ENCODE peak calls at places on chromosomes 16 and 17, in ten cellular contexts. One of them, this sample, is unnamed.

GRCh38 chr16:89923640-89924297 is 627 bp downstream of the TUBB3 start:
- ATAC-seq in B cell: no peak
- ATAC-seq in pancreas: no peak
- ATAC-seq in sciatic nerve: no peak
- ATAC-seq in stimulated activated naive CD8-positive, alpha-beta T cell treated with anti-CD3 and anti-CD28 coated beads, Interleukin-15, Interleukin-2, amounts not matched to agents 100 U/mL and 50 U/mL, for 24 hours: no peak
- ATAC-seq in heart left ventricle: no peak
- ATAC-seq in stimulated activated memory B cell treated with anti-CD40 and anti-IgM and Interleukin-4, amounts not matched to agents 10 μg/mL and 1 μg/mL and 100 μg/mL, for 72 hours: no peak
- ATAC-seq in activated naive CD4-positive, alpha-beta T cell treated with anti-CD3 and anti-CD28 coated beads, Interleukin-2, amount 50 U/mL, for 72 hours: no peak
- ATAC-seq in naive thymus-derived CD8-positive, alpha-beta T cell: no peak
- ATAC-seq in SK-N-SH treated with all-trans-retinoic acid at 6 μM for 48 hours: no peak
- ATAC-seq in this sample: no peak

GRCh38 chr17:65742433-65743312 is 181.2 kb upstream of the AXIN2 start:
- ATAC-seq in B cell: no peak
- ATAC-seq in pancreas: no peak
- ATAC-seq in sciatic nerve: peak
- ATAC-seq in stimulated activated naive CD8-positive, alpha-beta T cell treated with anti-CD3 and anti-CD28 coated beads, Interleukin-15, Interleukin-2, amounts not matched to agents 100 U/mL and 50 U/mL, for 24 hours: no peak
- ATAC-seq in heart left ventricle: peak
- ATAC-seq in stimulated activated memory B cell treated with anti-CD40 and anti-IgM and Interleukin-4, amounts not matched to agents 10 μg/mL and 1 μg/mL and 100 μg/mL, for 72 hours: no peak
- ATAC-seq in activated naive CD4-positive, alpha-beta T cell treated with anti-CD3 and anti-CD28 coated beads, Interleukin-2, amount 50 U/mL, for 72 hours: peak
- ATAC-seq in naive thymus-derived CD8-positive, alpha-beta T cell: peak
- ATAC-seq in SK-N-SH treated with all-trans-retinoic acid at 6 μM for 48 hours: peak
- ATAC-seq in this sample: no peak

GRCh38 chr16:50308237-50308965 is 42.0 kb downstream of the ADCY7 start:
- ATAC-seq in B cell: no peak
- ATAC-seq in pancreas: no peak
- ATAC-seq in sciatic nerve: no peak
- ATAC-seq in stimulated activated naive CD8-positive, alpha-beta T cell treated with anti-CD3 and anti-CD28 coated beads, Interleukin-15, Interleukin-2, amounts not matched to agents 100 U/mL and 50 U/mL, for 24 hours: no peak
- ATAC-seq in heart left ventricle: no peak
- ATAC-seq in stimulated activated memory B cell treated with anti-CD40 and anti-IgM and Interleukin-4, amounts not matched to agents 10 μg/mL and 1 μg/mL and 100 μg/mL, for 72 hours: no peak
- ATAC-seq in activated naive CD4-positive, alpha-beta T cell treated with anti-CD3 and anti-CD28 coated beads, Interleukin-2, amount 50 U/mL, for 72 hours: no peak
- ATAC-seq in naive thymus-derived CD8-positive, alpha-beta T cell: no peak
- ATAC-seq in SK-N-SH treated with all-trans-retinoic acid at 6 μM for 48 hours: no peak
- ATAC-seq in this sample: no peak

GRCh38 chr16:77686385-77686784 is 35.9 kb upstream of the NUDT7 start:
- ATAC-seq in B cell: no peak
- ATAC-seq in pancreas: no peak
- ATAC-seq in sciatic nerve: no peak
- ATAC-seq in stimulated activated naive CD8-positive, alpha-beta T cell treated with anti-CD3 and anti-CD28 coated beads, Interleukin-15, Interleukin-2, amounts not matched to agents 100 U/mL and 50 U/mL, for 24 hours: no peak
- ATAC-seq in heart left ventricle: no peak
- ATAC-seq in stimulated activated memory B cell treated with anti-CD40 and anti-IgM and Interleukin-4, amounts not matched to agents 10 μg/mL and 1 μg/mL and 100 μg/mL, for 72 hours: no peak
- ATAC-seq in activated naive CD4-positive, alpha-beta T cell treated with anti-CD3 and anti-CD28 coated beads, Interleukin-2, amount 50 U/mL, for 72 hours: no peak
- ATAC-seq in naive thymus-derived CD8-positive, alpha-beta T cell: no peak
- ATAC-seq in SK-N-SH treated with all-trans-retinoic acid at 6 μM for 48 hours: no peak
- ATAC-seq in this sample: no peak

GRCh38 chr17:66650490-66650877 is 184.4 kb upstream of the CACNG5 start:
- ATAC-seq in B cell: no peak
- ATAC-seq in pancreas: no peak
- ATAC-seq in sciatic nerve: no peak
- ATAC-seq in stimulated activated naive CD8-positive, alpha-beta T cell treated with anti-CD3 and anti-CD28 coated beads, Interleukin-15, Interleukin-2, amounts not matched to agents 100 U/mL and 50 U/mL, for 24 hours: no peak
- ATAC-seq in heart left ventricle: no peak
- ATAC-seq in stimulated activated memory B cell treated with anti-CD40 and anti-IgM and Interleukin-4, amounts not matched to agents 10 μg/mL and 1 μg/mL and 100 μg/mL, for 72 hours: no peak
- ATAC-seq in activated naive CD4-positive, alpha-beta T cell treated with anti-CD3 and anti-CD28 coated beads, Interleukin-2, amount 50 U/mL, for 72 hours: no peak
- ATAC-seq in naive thymus-derived CD8-positive, alpha-beta T cell: no peak
- ATAC-seq in SK-N-SH treated with all-trans-retinoic acid at 6 μM for 48 hours: no peak
- ATAC-seq in this sample: no peak

GRCh38 chr17:48747445-48748363 is 19.2 kb upstream of the HOXB13 start:
- ATAC-seq in B cell: no peak
- ATAC-seq in pancreas: no peak
- ATAC-seq in sciatic nerve: no peak
- ATAC-seq in stimulated activated naive CD8-positive, alpha-beta T cell treated with anti-CD3 and anti-CD28 coated beads, Interleukin-15, Interleukin-2, amounts not matched to agents 100 U/mL and 50 U/mL, for 24 hours: no peak
- ATAC-seq in heart left ventricle: no peak
- ATAC-seq in stimulated activated memory B cell treated with anti-CD40 and anti-IgM and Interleukin-4, amounts not matched to agents 10 μg/mL and 1 μg/mL and 100 μg/mL, for 72 hours: no peak
- ATAC-seq in activated naive CD4-positive, alpha-beta T cell treated with anti-CD3 and anti-CD28 coated beads, Interleukin-2, amount 50 U/mL, for 72 hours: no peak
- ATAC-seq in naive thymus-derived CD8-positive, alpha-beta T cell: no peak
- ATAC-seq in SK-N-SH treated with all-trans-retinoic acid at 6 μM for 48 hours: no peak
- ATAC-seq in this sample: no peak

GRCh38 chr16:80684136-80684765 is 120.1 kb downstream of the CDYL2 start:
- ATAC-seq in B cell: no peak
- ATAC-seq in pancreas: no peak
- ATAC-seq in sciatic nerve: no peak
- ATAC-seq in stimulated activated naive CD8-positive, alpha-beta T cell treated with anti-CD3 and anti-CD28 coated beads, Interleukin-15, Interleukin-2, amounts not matched to agents 100 U/mL and 50 U/mL, for 24 hours: no peak
- ATAC-seq in heart left ventricle: no peak
- ATAC-seq in stimulated activated memory B cell treated with anti-CD40 and anti-IgM and Interleukin-4, amounts not matched to agents 10 μg/mL and 1 μg/mL and 100 μg/mL, for 72 hours: no peak
- ATAC-seq in activated naive CD4-positive, alpha-beta T cell treated with anti-CD3 and anti-CD28 coated beads, Interleukin-2, amount 50 U/mL, for 72 hours: no peak
- ATAC-seq in naive thymus-derived CD8-positive, alpha-beta T cell: no peak
- ATAC-seq in SK-N-SH treated with all-trans-retinoic acid at 6 μM for 48 hours: no peak
- ATAC-seq in this sample: no peak

GRCh38 chr16:2191446-2191706 is 5.0 kb downstream of the CASKIN1 start:
- ATAC-seq in B cell: no peak
- ATAC-seq in pancreas: no peak
- ATAC-seq in sciatic nerve: no peak
- ATAC-seq in stimulated activated naive CD8-positive, alpha-beta T cell treated with anti-CD3 and anti-CD28 coated beads, Interleukin-15, Interleukin-2, amounts not matched to agents 100 U/mL and 50 U/mL, for 24 hours: no peak
- ATAC-seq in heart left ventricle: peak
- ATAC-seq in stimulated activated memory B cell treated with anti-CD40 and anti-IgM and Interleukin-4, amounts not matched to agents 10 μg/mL and 1 μg/mL and 100 μg/mL, for 72 hours: no peak
- ATAC-seq in activated naive CD4-positive, alpha-beta T cell treated with anti-CD3 and anti-CD28 coated beads, Interleukin-2, amount 50 U/mL, for 72 hours: no peak
- ATAC-seq in naive thymus-derived CD8-positive, alpha-beta T cell: no peak
- ATAC-seq in SK-N-SH treated with all-trans-retinoic acid at 6 μM for 48 hours: no peak
- ATAC-seq in this sample: no peak

GRCh38 chr16:8952281-8952751 is 11.4 kb downstream of the USP7 start:
- ATAC-seq in B cell: no peak
- ATAC-seq in pancreas: peak
- ATAC-seq in sciatic nerve: no peak
- ATAC-seq in stimulated activated naive CD8-positive, alpha-beta T cell treated with anti-CD3 and anti-CD28 coated beads, Interleukin-15, Interleukin-2, amounts not matched to agents 100 U/mL and 50 U/mL, for 24 hours: no peak
- ATAC-seq in heart left ventricle: no peak
- ATAC-seq in stimulated activated memory B cell treated with anti-CD40 and anti-IgM and Interleukin-4, amounts not matched to agents 10 μg/mL and 1 μg/mL and 100 μg/mL, for 72 hours: no peak
- ATAC-seq in activated naive CD4-positive, alpha-beta T cell treated with anti-CD3 and anti-CD28 coated beads, Interleukin-2, amount 50 U/mL, for 72 hours: no peak
- ATAC-seq in naive thymus-derived CD8-positive, alpha-beta T cell: no peak
- ATAC-seq in SK-N-SH treated with all-trans-retinoic acid at 6 μM for 48 hours: no peak
- ATAC-seq in this sample: no peak